ENCODE peak calls at places on chromosomes 7 and 10, in seven cellular contexts. One of them, this sample, is unnamed.

GRCh38 chr7:94028768-94029167 is 24.6 kb upstream of the BET1 start:
- DNase-seq in HCT116: no peak
- DNase-seq in hepatocyte: no peak
- DNase-seq in PC-9: no peak
- DNase-seq in fibroblast of lung: peak; percentile 78
- DNase-seq in HepG2: no peak
- DNase-seq in neural progenitor cell: no peak
- DNase-seq in this sample: peak; percentile 73

GRCh38 chr10:97024181-97025073 is 161.3 kb downstream of the SLIT1 start:
- DNase-seq in fibroblast of lung: peak; percentile 89
- DNase-seq in PC-9: peak; percentile 77
- DNase-seq in HepG2: no peak
- DNase-seq in HCT116: no peak
- DNase-seq in neural progenitor cell: no peak
- DNase-seq in hepatocyte: peak; percentile 56
- DNase-seq in this sample: peak; percentile 87

GRCh38 chr10:95176101-95176500 is 17.9 kb upstream of the ACSM6 start:
- DNase-seq in HCT116: no peak
- DNase-seq in HepG2: no peak
- DNase-seq in hepatocyte: no peak
- DNase-seq in fibroblast of lung: no peak
- DNase-seq in PC-9: no peak
- DNase-seq in neural progenitor cell: no peak
- DNase-seq in this sample: no peak

GRCh38 chr10:51892965-51893658 is 193.7 kb upstream of the CSTF2T start:
- DNase-seq in neural progenitor cell: peak; percentile 83
- DNase-seq in hepatocyte: no peak
- DNase-seq in PC-9: no peak
- DNase-seq in HCT116: peak; percentile 40
- DNase-seq in HepG2: peak; percentile 10
- DNase-seq in fibroblast of lung: no peak
- DNase-seq in this sample: no peak

GRCh38 chr10:26717476-26717875 is 20.0 kb downstream of the PDSS1 start:
- DNase-seq in fibroblast of lung: no peak
- DNase-seq in HepG2: no peak
- DNase-seq in PC-9: no peak
- DNase-seq in hepatocyte: no peak
- DNase-seq in neural progenitor cell: no peak
- DNase-seq in HCT116: no peak
- DNase-seq in this sample: no peak

GRCh38 chr10:34323197-34323596 is 491.9 kb downstream of the PARD3 start:
- DNase-seq in neural progenitor cell: no peak
- DNase-seq in PC-9: no peak
- DNase-seq in HepG2: no peak
- DNase-seq in HCT116: no peak
- DNase-seq in hepatocyte: no peak
- DNase-seq in fibroblast of lung: peak; percentile 48
- DNase-seq in this sample: peak; percentile 36

GRCh38 chr10:29918623-29919400 is 140.6 kb downstream of the JCAD start:
- DNase-seq in PC-9: no peak
- DNase-seq in HCT116: no peak
- DNase-seq in HepG2: no peak
- DNase-seq in hepatocyte: no peak
- DNase-seq in neural progenitor cell: no peak
- DNase-seq in fibroblast of lung: no peak
- DNase-seq in this sample: no peak

GRCh38 chr7:157540606-157541294 is 203.9 kb downstream of the DNAJB6 start:
- DNase-seq in hepatocyte: no peak
- DNase-seq in fibroblast of lung: no peak
- DNase-seq in HepG2: no peak
- DNase-seq in PC-9: no peak
- DNase-seq in HCT116: no peak
- DNase-seq in neural progenitor cell: no peak
- DNase-seq in this sample: no peak

GRCh38 chr10:112307631-112308502 is 24.7 kb downstream of the TECTB start:
- DNase-seq in PC-9: peak; percentile 36
- DNase-seq in HCT116: peak; percentile 59
- DNase-seq in hepatocyte: peak; percentile 72
- DNase-seq in HepG2: peak; percentile 61
- DNase-seq in neural progenitor cell: peak; percentile 73
- DNase-seq in fibroblast of lung: peak; percentile 14
- DNase-seq in this sample: peak; percentile 1

GRCh38 chr10:44370731-44371248 is 14.1 kb downstream of the CXCL12 start:
- DNase-seq in HCT116: no peak
- DNase-seq in PC-9: peak; percentile 35
- DNase-seq in hepatocyte: no peak
- DNase-seq in fibroblast of lung: no peak
- DNase-seq in HepG2: no peak
- DNase-seq in neural progenitor cell: peak; percentile 38
- DNase-seq in this sample: no peak
- TF ChIP-seq CTCF in HCT116: peak; percentile 39
- TF ChIP-seq CTCF in PC-9: no peak
- TF ChIP-seq CTCF in hepatocyte: no peak
- TF ChIP-seq CTCF in fibroblast of lung: no peak
- TF ChIP-seq CTCF in HepG2: no peak
- TF ChIP-seq CTCF in neural progenitor cell: no peak
- TF ChIP-seq CTCF in this sample: no peak

DNA sequence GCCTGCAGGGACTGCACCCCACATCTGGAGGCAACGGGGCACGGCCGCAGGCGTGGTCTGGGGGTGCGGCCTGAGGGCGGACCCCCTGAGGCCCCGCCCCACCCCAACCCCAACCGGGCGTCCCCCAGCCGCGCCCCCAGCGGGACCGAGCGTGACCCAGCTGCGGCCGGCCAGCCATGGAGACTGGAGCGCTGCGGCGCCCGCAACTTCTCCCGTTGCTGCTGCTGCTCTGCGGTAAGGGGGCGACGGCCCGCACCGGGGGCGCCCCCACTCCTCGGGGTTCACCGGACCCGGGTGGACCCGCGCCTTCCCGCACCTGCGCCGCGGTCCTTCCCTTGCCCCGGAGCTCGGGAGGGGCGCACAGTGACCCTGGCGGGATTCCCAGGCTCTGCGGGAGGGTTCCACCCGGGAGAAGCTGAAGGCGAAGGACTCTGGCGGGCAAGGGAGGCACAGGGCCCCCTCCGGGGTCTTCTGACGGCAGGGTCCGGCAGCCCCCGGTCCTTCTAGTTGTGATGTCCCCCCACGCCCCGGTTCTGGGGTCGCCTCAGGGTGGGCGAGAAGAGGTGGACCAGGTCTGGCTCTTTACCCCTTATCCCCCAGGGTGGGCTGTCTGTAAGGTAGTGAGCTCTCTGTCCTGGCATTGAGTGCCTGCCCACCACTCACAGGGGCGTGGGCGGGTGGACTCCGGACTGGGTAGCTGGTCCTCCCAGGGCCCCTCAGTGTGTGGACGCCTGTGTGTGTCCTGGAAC is at the start of gene RAMP3:
- DNase-seq in PC-9: no peak
- DNase-seq in hepatocyte: no peak
- DNase-seq in HepG2: no peak
- DNase-seq in fibroblast of lung: no peak
- DNase-seq in HCT116: no peak
- DNase-seq in neural progenitor cell: peak; percentile 60
- DNase-seq in this sample: no peak
- TF ChIP-seq EZH2 in PC-9: no peak
- TF ChIP-seq EZH2 in hepatocyte: peak; percentile 46
- TF ChIP-seq EZH2 in HepG2: no peak
- TF ChIP-seq EZH2 in fibroblast of lung: peak; percentile 35
- TF ChIP-seq EZH2 in HCT116: no peak
- TF ChIP-seq EZH2 in neural progenitor cell: peak; percentile 79
- TF ChIP-seq EZH2 in this sample: no peak

GRCh38 chr7:109842386-109842785 is 1248.5 kb upstream of the LRRN3 start:
- DNase-seq in neural progenitor cell: no peak
- DNase-seq in HepG2: no peak
- DNase-seq in fibroblast of lung: no peak
- DNase-seq in PC-9: no peak
- DNase-seq in HCT116: no peak
- DNase-seq in hepatocyte: no peak
- DNase-seq in this sample: no peak

GRCh38 chr7:109844362-109844761 is 1246.6 kb upstream of the LRRN3 start:
- DNase-seq in hepatocyte: peak; percentile 20
- DNase-seq in HCT116: peak; percentile 35
- DNase-seq in neural progenitor cell: peak; percentile 8
- DNase-seq in PC-9: no peak
- DNase-seq in HepG2: peak; percentile 5
- DNase-seq in fibroblast of lung: peak; percentile 1
- DNase-seq in this sample: no peak
- TF ChIP-seq CTCF in hepatocyte: peak; percentile 74
- TF ChIP-seq CTCF in HCT116: peak; percentile 62
- TF ChIP-seq CTCF in neural progenitor cell: peak; percentile 68
- TF ChIP-seq CTCF in PC-9: peak; percentile 72
- TF ChIP-seq CTCF in HepG2: peak; percentile 46
- TF ChIP-seq CTCF in fibroblast of lung: peak; percentile 48
- TF ChIP-seq CTCF in this sample: peak; percentile 50

DNA sequence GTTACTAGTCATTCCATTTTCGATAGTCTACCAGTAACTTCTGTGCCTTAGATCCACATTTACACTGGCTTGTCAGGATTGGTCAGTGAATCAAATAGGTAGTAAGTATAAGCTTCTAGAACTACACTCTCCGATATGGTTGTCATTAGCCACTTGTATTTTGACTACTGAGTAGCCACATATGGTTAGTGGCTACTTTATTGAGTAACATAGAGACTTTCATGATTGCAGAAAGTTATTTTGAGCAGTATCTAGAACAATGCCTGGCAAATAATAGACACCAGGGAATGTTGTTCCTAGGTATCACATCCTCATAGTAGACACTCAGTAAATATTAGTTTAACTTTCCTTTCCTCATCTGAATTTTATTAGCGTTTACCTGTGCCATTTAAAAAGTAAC is 93.1 kb downstream of the BMPR1A start:
- DNase-seq in HepG2: no peak
- DNase-seq in fibroblast of lung: no peak
- DNase-seq in HCT116: no peak
- DNase-seq in neural progenitor cell: no peak
- DNase-seq in hepatocyte: no peak
- DNase-seq in PC-9: no peak
- DNase-seq in this sample: no peak
- TF ChIP-seq EZH2 in HepG2: no peak
- TF ChIP-seq EZH2 in fibroblast of lung: no peak
- TF ChIP-seq EZH2 in HCT116: no peak
- TF ChIP-seq EZH2 in neural progenitor cell: no peak
- TF ChIP-seq EZH2 in hepatocyte: no peak
- TF ChIP-seq EZH2 in PC-9: no peak
- TF ChIP-seq EZH2 in this sample: no peak

DNA sequence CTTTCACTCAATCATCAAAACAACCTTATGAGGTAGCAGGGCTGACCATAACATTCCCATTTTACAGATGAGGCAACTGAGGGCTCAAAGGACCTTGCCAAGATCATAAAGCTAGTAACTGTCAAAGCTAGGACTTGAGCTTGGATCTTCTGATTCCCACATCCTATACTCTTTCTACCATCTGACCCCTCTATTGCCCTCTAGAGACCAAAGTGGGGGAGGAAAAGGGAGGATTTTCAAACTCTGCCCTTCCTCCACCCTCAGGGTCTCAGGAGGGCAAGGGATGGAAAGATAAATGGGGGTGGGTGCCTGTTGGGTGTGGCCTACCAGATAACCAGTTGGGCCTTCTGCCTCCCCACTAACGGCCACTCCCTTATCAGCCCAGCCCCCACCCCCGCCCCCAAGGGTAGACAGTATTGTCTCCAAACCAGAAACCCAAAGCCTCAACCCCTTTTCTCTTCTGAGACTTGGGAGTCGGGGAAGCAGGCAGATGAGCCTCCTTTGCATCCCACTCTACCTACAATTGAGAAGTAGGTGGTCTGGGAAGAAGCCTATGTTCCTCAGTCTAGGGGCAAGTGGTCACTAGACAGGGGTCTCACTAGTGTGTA is 7.9 kb downstream of the LDB1 start:
- DNase-seq in HepG2: no peak
- DNase-seq in fibroblast of lung: no peak
- DNase-seq in PC-9: no peak
- DNase-seq in hepatocyte: no peak
- DNase-seq in neural progenitor cell: peak; percentile 43
- DNase-seq in HCT116: no peak
- DNase-seq in this sample: no peak
- TF ChIP-seq CTCF in HepG2: peak; percentile 52
- TF ChIP-seq CTCF in fibroblast of lung: peak; percentile 27
- TF ChIP-seq CTCF in PC-9: no peak
- TF ChIP-seq CTCF in hepatocyte: no peak
- TF ChIP-seq CTCF in neural progenitor cell: peak; percentile 52
- TF ChIP-seq CTCF in HCT116: peak; percentile 63
- TF ChIP-seq CTCF in this sample: no peak

GRCh38 chr7:117873933-117874530 is 791 bp upstream of the CTTNBP2 start:
- DNase-seq in fibroblast of lung: no peak
- DNase-seq in neural progenitor cell: no peak
- DNase-seq in HepG2: no peak
- DNase-seq in HCT116: no peak
- DNase-seq in hepatocyte: no peak
- DNase-seq in PC-9: no peak
- DNase-seq in this sample: no peak

GRCh38 chr7:117871778-117872538 is 1.3 kb downstream of the CTTNBP2 start:
- DNase-seq in HCT116: no peak
- DNase-seq in PC-9: no peak
- DNase-seq in fibroblast of lung: peak; percentile 30
- DNase-seq in HepG2: no peak
- DNase-seq in neural progenitor cell: peak; percentile 74
- DNase-seq in hepatocyte: peak; percentile 42
- DNase-seq in this sample: no peak

GRCh38 chr7:117872565-117873055 is 631 bp downstream of the CTTNBP2 start:
- DNase-seq in fibroblast of lung: peak; percentile 24
- DNase-seq in HCT116: peak; percentile 6
- DNase-seq in PC-9: no peak
- DNase-seq in neural progenitor cell: peak; percentile 68
- DNase-seq in hepatocyte: peak; percentile 54
- DNase-seq in HepG2: no peak
- DNase-seq in this sample: no peak

GRCh38 chr7:117871401-117871777 is 1.9 kb downstream of the CTTNBP2 start:
- DNase-seq in HepG2: no peak
- DNase-seq in HCT116: no peak
- DNase-seq in fibroblast of lung: no peak
- DNase-seq in neural progenitor cell: no peak
- DNase-seq in hepatocyte: no peak
- DNase-seq in PC-9: no peak
- DNase-seq in this sample: no peak

GRCh38 chr7:117873056-117873932 is at the start of gene CTTNBP2:
- DNase-seq in HepG2: no peak
- DNase-seq in fibroblast of lung: peak; percentile 62
- DNase-seq in neural progenitor cell: peak; percentile 90
- DNase-seq in PC-9: no peak
- DNase-seq in HCT116: peak; percentile 6
- DNase-seq in hepatocyte: peak; percentile 78
- DNase-seq in this sample: peak; percentile 40
- TF ChIP-seq EZH2 in HepG2: no peak
- TF ChIP-seq EZH2 in fibroblast of lung: no peak
- TF ChIP-seq EZH2 in neural progenitor cell: no peak
- TF ChIP-seq EZH2 in PC-9: no peak
- TF ChIP-seq EZH2 in HCT116: no peak
- TF ChIP-seq EZH2 in hepatocyte: no peak
- TF ChIP-seq EZH2 in this sample: peak; percentile 32

GRCh38 chr10:107542607-107543006 is 378.1 kb upstream of the SORCS1 start:
- DNase-seq in HCT116: no peak
- DNase-seq in HepG2: no peak
- DNase-seq in hepatocyte: no peak
- DNase-seq in fibroblast of lung: no peak
- DNase-seq in PC-9: no peak
- DNase-seq in neural progenitor cell: no peak
- DNase-seq in this sample: no peak
- TF ChIP-seq CTCF in HCT116: no peak
- TF ChIP-seq CTCF in HepG2: no peak
- TF ChIP-seq CTCF in hepatocyte: no peak
- TF ChIP-seq CTCF in fibroblast of lung: no peak
- TF ChIP-seq CTCF in PC-9: no peak
- TF ChIP-seq CTCF in neural progenitor cell: no peak
- TF ChIP-seq CTCF in this sample: no peak

This sample was measured in astrocyte.